ENCODE peak calls at places on chromosomes 11 and 22, in four cellular contexts. D, E, L and G are unnamed samples.

GRCh38 chr22:46068908-46069481 is 81.3 kb upstream of the PPARA start:
- DNase-seq in L (peak), E (no peak), D (no peak), G (no peak)

GRCh38 chr11:2791521-2792375 is 92.0 kb upstream of the KCNQ1OT1 start:
- DNase-seq in E (no peak), D (peak), L (no peak), G (no peak)

GRCh38 chr22:37182949-37183245 is 5.2 kb downstream of the C1QTNF6 start:
- DNase-seq in L (no peak), D (no peak), E (no peak), G (no peak)

GRCh38 chr22:30298005-30298701 is 8.8 kb upstream of the CASTOR1 start:
- DNase-seq in E (no peak), L (peak), D (no peak), G (peak)

GRCh38 chr11:987671-988070 is 48.8 kb downstream of the MUC6 start:
- DNase-seq in L (no peak), E (no peak), D (no peak), G (no peak)

GRCh38 chr11:85875505-85875904 is 20.3 kb downstream of the CCDC83 start:
- DNase-seq in E (no peak), D (no peak), L (no peak), G (no peak)

GRCh38 chr22:30029512-30029911 is 50.8 kb upstream of the HORMAD2 start:
- DNase-seq in L (no peak), E (no peak), D (no peak), G (no peak)

GRCh38 chr22:40499187-40499753 is 128.9 kb downstream of the SGSM3 start:
- DNase-seq in L (peak), E (peak), D (peak), G (no peak)

GRCh38 chr11:115985896-115986295 is 481.7 kb upstream of the CADM1 start:
- DNase-seq in E (no peak), L (no peak), D (no peak), G (no peak)

GRCh38 chr11:124897681-124898680 is at the start of gene ROBO4:
- DNase-seq in E (peak), D (no peak), L (no peak), G (no peak)

GRCh38 chr11:129372609-129373488 is 2.8 kb upstream of the BARX2 start:
- DNase-seq in L (peak), E (no peak), D (no peak), G (no peak)
- H3K4me3 ChIP-seq in L (no peak), E (peak), D (peak), G (no peak)

DNA sequence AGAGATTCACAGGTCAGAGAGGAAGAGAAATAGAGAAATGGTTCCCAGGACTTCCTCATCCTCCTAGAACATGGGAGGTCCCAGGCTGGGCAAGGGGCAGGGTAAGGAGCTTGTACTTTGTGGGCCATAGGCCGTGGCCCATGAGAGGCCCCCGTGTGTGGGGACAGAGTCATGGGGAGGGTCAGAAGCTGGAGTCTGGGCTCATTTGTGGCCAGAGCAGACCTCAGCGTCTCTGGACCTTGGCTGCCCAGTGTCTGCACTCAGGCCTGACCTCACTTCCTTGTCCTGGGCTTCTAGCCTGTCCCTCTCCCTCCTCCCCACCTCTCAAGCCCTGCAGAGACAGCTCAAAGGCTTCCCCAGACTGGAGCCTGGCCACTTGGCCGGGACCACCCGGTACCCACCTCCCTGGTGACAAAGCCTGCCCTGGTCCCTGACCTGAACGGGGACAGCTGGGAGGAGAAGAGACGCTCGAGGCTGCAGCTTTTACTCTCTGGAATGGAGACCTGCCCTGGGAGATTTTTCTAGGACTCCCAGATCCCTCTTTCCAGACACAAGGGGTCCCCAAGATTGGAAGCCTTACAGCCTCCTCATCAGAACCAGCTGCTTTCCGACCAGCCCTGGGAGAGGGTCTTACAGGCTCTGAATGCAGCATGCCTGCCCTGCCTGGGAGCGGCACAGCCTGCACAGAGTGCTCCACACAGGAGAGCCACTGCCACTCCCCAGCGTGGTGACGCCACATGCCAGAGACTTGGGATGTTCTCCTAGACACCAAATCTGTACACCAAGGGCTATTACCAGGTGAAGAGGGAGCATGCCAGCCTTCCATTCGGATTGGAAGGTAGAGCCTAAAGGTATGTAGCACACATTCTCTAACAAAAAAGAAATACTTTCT is 569.0 kb upstream of the B3GAT1 start:
- DNase-seq in D (no peak), L (no peak), E (no peak), G (no peak)
- TF ChIP-seq CTCF in D (no peak), L (no peak), E (no peak), G (no peak)

GRCh38 chr11:103112364-103112763 is 3.1 kb downstream of the DYNC2H1 start:
- DNase-seq in D (no peak), L (no peak), E (no peak), G (no peak)
- H3K4me3 ChIP-seq in D (no peak), L (no peak), E (no peak), G (no peak)

GRCh38 chr11:22472306-22472705 is 134.1 kb downstream of the SLC17A6 start:
- DNase-seq in L (no peak), E (no peak), D (no peak), G (no peak)
- TF ChIP-seq CTCF in L (no peak), E (peak), D (no peak), G (peak)

GRCh38 chr11:19259487-19260345 is 19.0 kb upstream of the E2F8 start:
- DNase-seq in E (peak), D (peak), L (peak), G (no peak)
- H3K4me3 ChIP-seq in E (no peak), D (no peak), L (no peak), G (no peak)

GRCh38 chr22:47277511-47277910 is 515.1 kb downstream of the TBC1D22A start:
- DNase-seq in D (no peak), L (no peak), E (no peak), G (no peak)

GRCh38 chr22:47276219-47276843 is 513.9 kb downstream of the TBC1D22A start:
- DNase-seq in E (no peak), L (no peak), D (no peak), G (no peak)

GRCh38 chr22:47274196-47274595 is 511.7 kb downstream of the TBC1D22A start:
- DNase-seq in D (no peak), E (no peak), L (no peak), G (no peak)

GRCh38 chr22:47277001-47277400 is 514.6 kb downstream of the TBC1D22A start:
- DNase-seq in L (no peak), E (no peak), D (no peak), G (no peak)

GRCh38 chr22:47275479-47276218 is 513.2 kb downstream of the TBC1D22A start:
- DNase-seq in L (peak), E (no peak), D (no peak), G (no peak)
- TF ChIP-seq CTCF in L (peak), E (peak), D (no peak), G (peak)

DNA sequence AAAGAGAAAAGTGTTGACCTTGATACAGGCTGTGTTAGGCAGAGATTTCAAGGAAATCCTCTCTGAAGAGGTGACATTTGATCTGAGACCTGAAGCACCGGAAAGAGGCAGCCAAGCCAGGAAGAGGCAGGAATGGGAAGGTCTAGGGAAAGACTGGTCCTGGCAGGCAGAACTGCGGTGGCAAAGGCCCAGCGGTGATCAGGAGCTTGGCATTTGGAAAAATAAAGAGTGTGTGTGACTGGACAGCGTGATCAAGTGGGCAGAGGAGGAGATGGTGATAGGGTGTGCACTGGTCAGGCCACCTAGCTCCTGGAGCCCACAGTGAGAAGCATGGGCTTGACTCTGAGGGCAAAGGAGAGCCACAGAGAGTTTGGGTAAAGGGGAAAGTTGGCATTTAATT is 27.2 kb upstream of the GAB4 start:
- DNase-seq in E (no peak), L (no peak), D (no peak), G (peak)
- H3K4me3 ChIP-seq in E (no peak), L (no peak), D (no peak), G (no peak)